ENCODE peak calls at places on chromosomes 12 and 14, in eight cellular contexts. L, G, O, S, P, Y, C and E are unnamed samples.

GRCh38 chr14:104427126-104427851 is 152.3 kb upstream of the C14orf180 start:
- DNase-seq in L (no peak), G (no peak), O (peak), S (no peak), P (no peak), Y (no peak), C (no peak), E (peak)

GRCh38 chr12:75714462-75715322 is 203.3 kb upstream of the KRR1 start:
- DNase-seq in L (no peak), G (no peak), O (no peak), S (no peak), P (no peak), Y (no peak), C (no peak), E (no peak)

GRCh38 chr12:123033392-123034021 is 53.0 kb downstream of the ARL6IP4 start:
- DNase-seq in L (no peak), G (no peak), O (no peak), S (no peak), P (no peak), Y (no peak), C (no peak), E (peak)

GRCh38 chr12:101966496-101966895 is 89.1 kb downstream of the DRAM1 start:
- DNase-seq in L (no peak), G (no peak), O (no peak), S (no peak), P (no peak), Y (no peak), C (no peak), E (no peak)

GRCh38 chr12:132735496-132735895 is 24.9 kb downstream of the PGAM5 start:
- DNase-seq in L (no peak), G (no peak), O (peak), S (no peak), P (no peak), Y (no peak), C (no peak), E (no peak)

GRCh38 chr12:66352197-66352596 is 49.9 kb downstream of the HELB start:
- DNase-seq in L (peak), G (peak), O (no peak), S (no peak), P (peak), Y (peak), C (peak), E (no peak)

GRCh38 chr14:51535443-51536044 is 116.2 kb upstream of the FRMD6 start:
- DNase-seq in L (no peak), G (no peak), O (no peak), S (no peak), P (no peak), Y (no peak), C (no peak), E (no peak)

GRCh38 chr14:22614240-22614799 is 16.2 kb downstream of the ABHD4 start:
- DNase-seq in L (no peak), G (peak), O (no peak), S (peak), P (peak), Y (peak), C (peak), E (no peak)

GRCh38 chr14:57378661-57379060 is 11.7 kb upstream of the NAA30 start:
- DNase-seq in L (no peak), G (no peak), O (no peak), S (no peak), P (no peak), Y (peak), C (no peak), E (no peak)

GRCh38 chr12:29711381-29711780 is 72.4 kb downstream of the TMTC1 start:
- DNase-seq in L (no peak), G (no peak), O (no peak), S (no peak), P (no peak), Y (no peak), C (no peak), E (no peak)

GRCh38 chr14:69713127-69713800 is 53.7 kb upstream of the SRSF5 start:
- DNase-seq in L (peak), G (no peak), O (no peak), S (no peak), P (no peak), Y (no peak), C (no peak), E (peak)

GRCh38 chr14:81523016-81523415 is 10.6 kb downstream of the SEL1L start:
- DNase-seq in L (no peak), G (no peak), O (no peak), S (no peak), P (no peak), Y (no peak), C (no peak), E (no peak)

GRCh38 chr14:93042968-93043940 is 72.5 kb downstream of the ITPK1 start:
- DNase-seq in L (no peak), G (peak), O (peak), S (peak), P (peak), Y (peak), C (no peak), E (no peak)

GRCh38 chr14:89303452-89304435 is 113.3 kb downstream of the FOXN3 start:
- DNase-seq in L (no peak), G (peak), O (peak), S (no peak), P (no peak), Y (peak), C (peak), E (no peak)

GRCh38 chr12:122423258-122424165 is 1.0 kb upstream of the CLIP1 start:
- DNase-seq in L (peak), G (no peak), O (no peak), S (no peak), P (peak), Y (peak), C (peak), E (no peak)